ENCODE peak calls at places on chromosomes 3 and 15, in four cellular contexts. One of them, this sample, is unnamed.

GRCh38 chr3:159919873-159920272 is 68.8 kb upstream of the IL12A start:
- DNase-seq in H1: no peak
- DNase-seq in K562: no peak
- DNase-seq in GM12878: no peak
- DNase-seq in this sample: no peak

GRCh38 chr3:190534386-190534785 is 20.5 kb downstream of the IL1RAP start:
- DNase-seq in GM12878: no peak
- DNase-seq in K562: no peak
- DNase-seq in H1: no peak
- DNase-seq in this sample: no peak

GRCh38 chr15:77731067-77731466 is 98.4 kb upstream of the LINGO1 start:
- DNase-seq in K562: no peak
- DNase-seq in H1: no peak
- DNase-seq in GM12878: no peak
- DNase-seq in this sample: no peak

GRCh38 chr3:16897254-16897926 is 12.6 kb downstream of the PLCL2 start:
- DNase-seq in GM12878: peak; percentile 52
- DNase-seq in K562: no peak
- DNase-seq in H1: no peak
- DNase-seq in this sample: no peak

GRCh38 chr3:112293368-112294321 is at the start of gene SLC9C1:
- DNase-seq in H1: peak; percentile 75
- DNase-seq in GM12878: peak; percentile 85
- DNase-seq in K562: peak; percentile 6
- DNase-seq in this sample: peak; percentile 38

GRCh38 chr3:45583021-45583851 is 11.3 kb upstream of the LIMD1 start:
- DNase-seq in GM12878: no peak
- DNase-seq in H1: no peak
- DNase-seq in K562: no peak
- DNase-seq in this sample: peak; percentile 68

GRCh38 chr15:69885182-69886041 is 212.3 kb downstream of the TLE3 start:
- DNase-seq in GM12878: no peak
- DNase-seq in K562: no peak
- DNase-seq in H1: no peak
- DNase-seq in this sample: no peak

GRCh38 chr15:53843869-53844569 is 84.6 kb upstream of the WDR72 start:
- DNase-seq in GM12878: no peak
- DNase-seq in H1: no peak
- DNase-seq in K562: no peak
- DNase-seq in this sample: peak; percentile 84

GRCh38 chr15:59866642-59867041 is 137.5 kb upstream of the FOXB1 start:
- DNase-seq in H1: no peak
- DNase-seq in K562: no peak
- DNase-seq in GM12878: no peak
- DNase-seq in this sample: no peak

GRCh38 chr3:175338775-175339535 is 479.8 kb downstream of the NAALADL2 start:
- DNase-seq in K562: no peak
- DNase-seq in H1: peak; percentile 47
- DNase-seq in GM12878: no peak
- DNase-seq in this sample: no peak
- TF ChIP-seq CEBPB in K562: no peak
- TF ChIP-seq CEBPB in H1: no peak
- TF ChIP-seq CEBPB in GM12878: no peak
- TF ChIP-seq CEBPB in this sample: no peak

GRCh38 chr3:167705840-167706239 is 28.9 kb downstream of the PDCD10 start:
- DNase-seq in K562: no peak
- DNase-seq in GM12878: no peak
- DNase-seq in H1: no peak
- DNase-seq in this sample: no peak
- TF ChIP-seq CREB1 in K562: no peak
- TF ChIP-seq CREB1 in GM12878: no peak
- TF ChIP-seq CREB1 in H1: no peak
- TF ChIP-seq CREB1 in this sample: no peak

DNA sequence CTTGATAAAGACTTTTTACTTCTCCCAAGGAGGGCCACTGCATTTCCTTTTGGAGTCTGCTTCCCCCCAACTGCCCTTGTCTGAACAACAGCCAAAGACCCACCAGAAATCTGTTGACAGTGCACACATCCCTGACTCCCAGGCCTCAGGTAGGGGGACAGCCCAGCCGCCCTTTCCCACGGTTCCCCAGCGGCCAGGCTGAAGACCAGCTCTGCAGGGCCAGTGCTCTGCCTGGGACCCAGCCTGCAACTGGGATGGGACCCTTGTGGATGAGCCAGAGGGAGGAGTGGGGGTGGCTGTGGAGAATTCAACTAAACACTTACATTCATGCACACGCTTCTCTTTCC is 8.1 kb upstream of the PRR23E start:
- DNase-seq in GM12878: no peak
- DNase-seq in H1: peak; percentile 39
- DNase-seq in K562: no peak
- DNase-seq in this sample: no peak
- TF ChIP-seq CEBPB in GM12878: no peak
- TF ChIP-seq CEBPB in H1: no peak
- TF ChIP-seq CEBPB in K562: no peak
- TF ChIP-seq CEBPB in this sample: no peak

DNA sequence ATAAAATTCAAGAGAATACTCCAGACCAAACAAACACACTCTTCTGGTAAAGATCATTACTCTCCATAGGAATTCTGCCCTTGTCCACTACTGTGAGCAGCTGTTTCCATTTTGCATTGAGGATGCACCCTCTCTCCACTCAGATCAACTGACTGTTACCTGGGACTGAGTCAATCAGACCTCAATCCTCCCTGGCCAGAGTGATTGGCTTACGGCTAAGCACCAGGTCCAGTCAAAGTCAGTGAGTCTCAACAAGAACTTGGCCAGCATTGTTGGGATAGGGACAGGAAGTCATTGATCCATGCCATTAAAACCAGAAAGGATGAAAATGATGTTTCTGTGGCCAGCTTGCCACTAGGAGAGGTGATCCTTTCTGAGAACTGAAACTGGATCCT is 79.7 kb downstream of the WNT5A start:
- DNase-seq in GM12878: no peak
- DNase-seq in H1: no peak
- DNase-seq in K562: no peak
- DNase-seq in this sample: no peak
- TF ChIP-seq CREB1 in GM12878: no peak
- TF ChIP-seq CREB1 in H1: no peak
- TF ChIP-seq CREB1 in K562: no peak
- TF ChIP-seq CREB1 in this sample: no peak

DNA sequence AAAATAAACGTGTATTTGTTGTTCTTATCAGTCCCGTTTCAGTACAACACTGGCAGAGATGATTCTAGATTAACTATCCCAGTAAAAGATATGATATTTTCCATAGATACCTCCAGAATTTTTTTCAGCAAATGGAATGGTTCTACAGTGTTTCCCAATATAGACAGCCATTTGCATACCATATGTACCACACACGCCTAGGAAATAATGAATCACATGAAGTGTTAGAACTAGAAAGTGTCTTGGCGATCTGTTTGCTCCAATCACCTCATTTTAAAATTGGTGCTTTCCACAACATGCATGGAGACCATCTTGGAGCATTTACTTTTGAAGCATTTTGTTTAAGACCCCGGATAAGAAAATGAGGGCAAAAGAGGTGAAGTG is 2.0 kb downstream of the C2CD4A start:
- DNase-seq in K562: no peak
- DNase-seq in GM12878: no peak
- DNase-seq in H1: no peak
- DNase-seq in this sample: no peak
- TF ChIP-seq CEBPB in K562: no peak
- TF ChIP-seq CEBPB in GM12878: no peak
- TF ChIP-seq CEBPB in H1: no peak
- TF ChIP-seq CEBPB in this sample: no peak

DNA sequence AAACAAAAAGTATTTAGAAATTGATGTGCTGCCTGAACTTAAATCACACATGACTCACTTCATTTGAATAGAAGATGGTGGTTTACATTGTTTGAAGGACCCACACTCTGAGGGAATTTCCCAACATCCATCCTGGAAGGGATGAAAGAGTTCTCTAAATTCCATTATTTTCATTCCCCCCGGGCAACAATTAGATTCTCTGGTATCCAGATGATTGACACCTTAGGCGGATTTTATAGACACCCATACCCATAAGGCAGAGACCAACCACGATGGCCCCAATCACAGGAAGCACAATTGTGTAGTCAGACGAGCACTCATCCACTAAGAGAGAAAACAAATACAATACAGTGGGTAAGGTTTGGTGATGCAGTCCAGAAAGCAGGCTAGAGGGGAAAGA is 24.6 kb upstream of the MCCC1 start:
- DNase-seq in GM12878: no peak
- DNase-seq in H1: no peak
- DNase-seq in K562: no peak
- DNase-seq in this sample: no peak
- TF ChIP-seq CREB1 in GM12878: no peak
- TF ChIP-seq CREB1 in H1: no peak
- TF ChIP-seq CREB1 in K562: no peak
- TF ChIP-seq CREB1 in this sample: no peak

GRCh38 chr3:167814441-167814951 is 79.0 kb downstream of the SERPINI1 start:
- DNase-seq in H1: no peak
- DNase-seq in K562: no peak
- DNase-seq in GM12878: no peak
- DNase-seq in this sample: peak; percentile 63
- TF ChIP-seq CEBPB in H1: no peak
- TF ChIP-seq CEBPB in K562: no peak
- TF ChIP-seq CEBPB in GM12878: no peak
- TF ChIP-seq CEBPB in this sample: no peak

DNA sequence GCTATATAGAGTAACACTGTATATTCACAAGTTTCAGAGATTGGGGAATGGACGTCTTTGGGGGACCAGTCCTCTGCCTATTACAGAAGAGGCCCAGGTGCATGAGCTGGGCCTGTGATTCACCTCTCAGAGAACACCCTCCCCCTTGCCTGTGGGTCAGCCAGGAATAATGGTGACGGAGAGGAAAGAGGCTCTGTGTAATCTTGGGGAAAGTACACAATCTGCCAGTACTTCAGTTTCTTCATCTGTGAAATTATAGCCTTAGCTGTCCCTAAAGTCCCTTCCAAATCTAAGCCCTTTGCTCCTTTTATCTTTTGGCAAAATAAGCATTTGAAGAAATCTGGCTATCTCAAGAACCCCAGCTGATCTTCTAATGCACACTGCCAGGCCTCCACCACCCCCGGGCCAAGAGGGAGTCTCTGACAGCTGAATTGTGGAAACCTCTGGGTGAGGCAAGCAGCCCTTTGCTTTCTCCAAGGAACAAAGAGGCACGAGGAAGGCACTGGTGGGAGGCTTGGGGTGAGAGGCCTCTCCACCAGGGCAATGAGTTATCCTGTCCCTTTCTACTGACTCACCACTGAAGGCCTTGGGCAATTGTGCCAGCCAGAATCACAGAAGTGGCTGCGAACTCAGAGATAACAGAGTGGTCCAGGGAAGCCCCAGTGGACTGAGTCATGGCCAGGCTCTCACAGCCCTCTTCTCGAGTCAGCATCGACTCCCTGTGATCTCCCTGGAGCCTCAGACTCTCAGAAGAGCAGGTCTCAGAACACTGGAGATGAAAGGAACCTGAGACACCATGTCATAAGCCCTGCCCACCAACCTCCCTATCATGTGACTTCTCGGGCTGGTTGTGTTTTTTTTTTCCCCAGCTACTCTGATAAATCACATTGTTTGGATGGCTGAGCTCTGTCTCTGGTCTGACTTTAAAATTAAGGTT is 31.8 kb downstream of the CCNL1 start:
- DNase-seq in GM12878: no peak
- DNase-seq in H1: no peak
- DNase-seq in K562: peak; percentile 68
- DNase-seq in this sample: peak; percentile 78
- TF ChIP-seq CREB1 in GM12878: no peak
- TF ChIP-seq CREB1 in H1: no peak
- TF ChIP-seq CREB1 in K562: no peak
- TF ChIP-seq CREB1 in this sample: no peak

GRCh38 chr15:38846351-38846750 is 281.7 kb upstream of the RASGRP1 start:
- DNase-seq in GM12878: no peak
- DNase-seq in H1: no peak
- DNase-seq in K562: no peak
- DNase-seq in this sample: no peak
- TF ChIP-seq CEBPB in GM12878: no peak
- TF ChIP-seq CEBPB in H1: no peak
- TF ChIP-seq CEBPB in K562: no peak
- TF ChIP-seq CEBPB in this sample: no peak